ENCODE peak calls at places on chromosomes 3 and 15, in eight cellular contexts. K is frontal cortex; E is Jurkat, Clone E6-1; P is cardiac fibroblast; W is stimulated activated CD8-positive, alpha-beta memory T cell treated with anti-CD3 and anti-CD28 coated beads, Interleukin-4, amount 100 ng/mL, for 24 hours; R is GOT3; S is GM10248; F is CD4-positive, alpha-beta memory T cell. X is an unnamed sample.

GRCh38 chr3:162534431-162534830 is 1037.8 kb downstream of the OTOL1 start:
- DNase-seq in P (no peak), S (no peak), W (no peak), R (no peak), K (no peak), E (no peak), F (no peak), X (no peak)

GRCh38 chr15:55343168-55343567 is 24.1 kb downstream of the PIGB start:
- DNase-seq in E (no peak), P (no peak), K (no peak), W (no peak), S (no peak), R (no peak), F (no peak), X (no peak)

GRCh38 chr3:146491303-146491702 is 21.9 kb upstream of the PLSCR2 start:
- DNase-seq in K (no peak), P (peak; percentile 54), W (no peak), R (no peak), S (no peak), E (no peak), F (no peak), X (no peak)

GRCh38 chr15:85642693-85643058 is 152.0 kb downstream of the KLHL25 start:
- DNase-seq in E (no peak), P (peak; percentile 92), W (no peak), R (no peak), F (no peak), S (no peak), K (no peak), X (no peak)

GRCh38 chr3:13878711-13879101 is 1.2 kb downstream of the WNT7A start:
- DNase-seq in P (no peak), K (peak; percentile 35), R (no peak), W (no peak), S (no peak), E (no peak), F (peak; percentile 29), X (no peak)

GRCh38 chr3:159418571-159419526 is 569.8 kb upstream of the IL12A start:
- DNase-seq in E (no peak), K (no peak), R (no peak), P (peak; percentile 61), S (no peak), W (no peak), F (no peak), X (no peak)

GRCh38 chr15:99732268-99732641 is 982 bp downstream of the LYSMD4 start:
- DNase-seq in F (no peak), R (no peak), W (no peak), E (no peak), K (no peak), S (no peak), P (peak; percentile 49), X (no peak)

GRCh38 chr15:59867436-59867835 is 136.7 kb upstream of the FOXB1 start:
- DNase-seq in S (no peak), E (no peak), W (no peak), K (no peak), P (no peak), R (no peak), F (no peak), X (no peak)

GRCh38 chr3:72991522-72991921 is 5.1 kb upstream of the PPP4R2 start:
- DNase-seq in P (no peak), S (no peak), K (no peak), W (no peak), F (no peak), R (no peak), E (no peak), X (peak; percentile 55)

GRCh38 chr3:72213296-72214064 is 428.5 kb upstream of the PROK2 start:
- DNase-seq in K (no peak), P (peak; percentile 43), F (no peak), E (no peak), W (no peak), S (no peak), R (no peak), X (no peak)

GRCh38 chr15:41407341-41407740 is 5.0 kb upstream of the NDUFAF1 start:
- DNase-seq in S (no peak), R (no peak), F (no peak), P (no peak), K (no peak), W (no peak), E (no peak), X (peak; percentile 38)

GRCh38 chr3:43014216-43014615 is 35.1 kb downstream of the GASK1A start:
- DNase-seq in E (no peak), K (no peak), W (no peak), P (no peak), F (no peak), R (no peak), S (no peak), X (no peak)

GRCh38 chr15:71440479-71441071 is 325.3 kb downstream of the THSD4 start:
- DNase-seq in R (no peak), K (no peak), P (peak; percentile 84), W (no peak), S (peak; percentile 38), F (peak; percentile 32), E (peak; percentile 55), X (no peak)

GRCh38 chr3:185270262-185270955 is 16.6 kb upstream of the EHHADH start:
- DNase-seq in S (no peak), W (no peak), R (no peak), P (peak; percentile 46), E (peak; percentile 5), K (no peak), F (no peak), X (no peak)

GRCh38 chr3:179098388-179099077 is 26.9 kb upstream of the ZMAT3 start:
- DNase-seq in P (peak; percentile 41), E (no peak), W (no peak), S (no peak), F (no peak), R (no peak), K (no peak), X (no peak)

GRCh38 chr15:89904519-89904918 is 8.2 kb downstream of the ARPIN start:
- DNase-seq in R (no peak), K (no peak), E (no peak), S (no peak), W (no peak), P (no peak), F (no peak), X (no peak)

GRCh38 chr15:80474224-80474619 is 70.0 kb downstream of the ARNT2 start:
- DNase-seq in P (no peak), R (no peak), E (no peak), S (no peak), W (no peak), F (no peak), K (no peak), X (no peak)

GRCh38 chr15:92510163-92510882 is 116.6 kb downstream of the ST8SIA2 start:
- DNase-seq in W (no peak), K (no peak), P (no peak), E (no peak), S (no peak), F (no peak), R (no peak), X (no peak)

GRCh38 chr15:45121706-45122417 is 7.7 kb downstream of the DUOXA2 start:
- DNase-seq in K (no peak), F (no peak), P (peak; percentile 70), R (no peak), E (no peak), W (no peak), S (no peak), X (no peak)

GRCh38 chr3:114596147-114596546 is 302.3 kb downstream of the TIGIT start:
- DNase-seq in F (no peak), R (no peak), K (no peak), S (no peak), P (no peak), E (no peak), W (no peak), X (no peak)

GRCh38 chr15:62453356-62453755 is 288.3 kb upstream of the C2CD4B start:
- DNase-seq in S (no peak), K (no peak), W (no peak), F (no peak), R (no peak), P (no peak), E (no peak), X (no peak)

GRCh38 chr3:188154758-188155574 is 1.0 kb downstream of the LPP start:
- DNase-seq in W (no peak), F (no peak), S (no peak), R (no peak), E (no peak), P (peak; percentile 24), K (peak; percentile 33), X (no peak)

GRCh38 chr3:122132949-122133540 is 50.4 kb upstream of the CASR start:
- DNase-seq in E (no peak), R (no peak), W (no peak), F (no peak), P (no peak), S (no peak), K (no peak), X (no peak)

GRCh38 chr15:40250304-40250656 is 11.4 kb downstream of the PAK6 start:
- DNase-seq in E (no peak), W (no peak), P (no peak), F (no peak), S (no peak), K (no peak), R (no peak), X (no peak)

GRCh38 chr3:129824926-129825541 is 68.5 kb downstream of the TMCC1 start:
- DNase-seq in E (peak; percentile 40), R (no peak), K (no peak), W (peak; percentile 11), F (peak; percentile 50), S (peak; percentile 49), P (peak; percentile 67), X (peak; percentile 18)

GRCh38 chr3:141275973-141276372 is 44.3 kb downstream of the PXYLP1 start:
- DNase-seq in R (no peak), E (no peak), K (no peak), F (no peak), P (peak; percentile 55), W (no peak), S (no peak), X (no peak)

GRCh38 chr3:152139651-152140050 is 129.1 kb upstream of the MBNL1 start:
- DNase-seq in K (no peak), F (no peak), R (no peak), P (no peak), S (no peak), E (no peak), W (no peak), X (no peak)

GRCh38 chr15:78438595-78439285 is 724 bp downstream of the IREB2 start:
- DNase-seq in R (no peak), S (peak; percentile 24), F (no peak), W (no peak), P (peak; percentile 23), E (peak; percentile 35), K (no peak), X (peak; percentile 31)

GRCh38 chr3:127337001-127337400 is 49.2 kb upstream of the PRR20G start:
- DNase-seq in P (no peak), R (no peak), W (no peak), S (no peak), E (no peak), K (no peak), F (no peak), X (no peak)

GRCh38 chr3:16286161-16286560 is 21.1 kb downstream of the OXNAD1 start:
- DNase-seq in E (peak; percentile 76), R (no peak), K (no peak), W (no peak), S (no peak), F (peak; percentile 88), P (no peak), X (no peak)

GRCh38 chr15:68524753-68525584 is 53.8 kb upstream of the CORO2B start:
- DNase-seq in W (no peak), P (peak; percentile 75), S (no peak), E (no peak), K (no peak), F (no peak), R (no peak), X (no peak)

GRCh38 chr15:94029495-94029894 is 201.9 kb upstream of the MCTP2 start:
- DNase-seq in E (no peak), P (no peak), K (no peak), R (no peak), F (no peak), W (no peak), S (no peak), X (no peak)

GRCh38 chr3:49531715-49532114 is 22.6 kb upstream of the BSN start:
- DNase-seq in R (no peak), K (no peak), F (no peak), P (no peak), S (no peak), W (no peak), E (no peak), X (no peak)

GRCh38 chr15:68402432-68403160 is 29.4 kb downstream of the ITGA11 start:
- DNase-seq in K (no peak), F (no peak), S (no peak), W (no peak), P (no peak), E (no peak), R (no peak), X (no peak)

X was measured in head of caudate nucleus.